ENCODE peak calls at places on chromosomes 2 and 18, in eight cellular contexts. C is body of pancreas; E is HTR-8/SVneo; G is NCI-H1105; P is NCI-H524; O is CD8-positive, alpha-beta memory T cell; F is stomach; W is AG09319. R is an unnamed sample.

GRCh38 chr2:63301481-63301880 is 250.9 kb downstream of the OTX1 start:
- DNase-seq in C (no peak), E (no peak), G (no peak), P (no peak), O (no peak), F (no peak), W (no peak), R (no peak)

GRCh38 chr2:47187124-47187523 is 32.0 kb upstream of the STPG4 start:
- DNase-seq in C (no peak), E (no peak), G (no peak), P (peak), O (no peak), F (no peak), W (no peak), R (no peak)

GRCh38 chr2:148914463-148914862 is 39.4 kb downstream of the KIF5C start:
- DNase-seq in C (no peak), E (no peak), G (peak), P (no peak), O (no peak), F (no peak), W (no peak), R (no peak)

GRCh38 chr2:221402072-221402471 is 170.0 kb downstream of the EPHA4 start:
- DNase-seq in C (no peak), E (peak), G (no peak), P (no peak), O (no peak), F (no peak), W (no peak), R (no peak)

GRCh38 chr18:35513181-35513932 is 15.6 kb upstream of the INO80C start:
- DNase-seq in C (peak), E (no peak), G (no peak), P (no peak), O (no peak), F (no peak), W (no peak), R (no peak)

GRCh38 chr2:218569661-218570500 is 1.2 kb downstream of the CNOT9 start:
- DNase-seq in C (peak), E (peak), G (no peak), P (no peak), O (no peak), F (peak), W (no peak), R (peak)

GRCh38 chr2:16973586-16974274 is 308.1 kb upstream of the CYRIA start:
- DNase-seq in C (no peak), E (no peak), G (no peak), P (no peak), O (no peak), F (no peak), W (no peak), R (no peak)

GRCh38 chr2:56757884-56758545 is 574.2 kb downstream of the CCDC85A start:
- DNase-seq in C (no peak), E (no peak), G (peak), P (no peak), O (no peak), F (no peak), W (no peak), R (no peak)

GRCh38 chr18:11154369-11154982 is 5.1 kb upstream of the PIEZO2 start:
- DNase-seq in C (no peak), E (peak), G (peak), P (peak), O (no peak), F (no peak), W (peak), R (peak)

GRCh38 chr18:75132931-75133525 is 75.9 kb downstream of the PTGR3 start:
- DNase-seq in C (no peak), E (no peak), G (no peak), P (no peak), O (no peak), F (no peak), W (no peak), R (no peak)

GRCh38 chr2:172293952-172294351 is 133.4 kb upstream of the ITGA6 start:
- DNase-seq in C (peak), E (no peak), G (peak), P (no peak), O (no peak), F (peak), W (peak), R (no peak)

GRCh38 chr2:234587341-234588053 is 90.6 kb upstream of the ARL4C start:
- DNase-seq in C (no peak), E (peak), G (no peak), P (no peak), O (no peak), F (no peak), W (no peak), R (no peak)

GRCh38 chr2:119049968-119050657 is 108.1 kb downstream of the MARCO start:
- DNase-seq in C (no peak), E (no peak), G (no peak), P (peak), O (no peak), F (no peak), W (no peak), R (no peak)

GRCh38 chr2:239276813-239277193 is 124.0 kb downstream of the HDAC4 start:
- DNase-seq in C (no peak), E (no peak), G (no peak), P (no peak), O (no peak), F (peak), W (no peak), R (no peak)

GRCh38 chr2:43525506-43525905 is 70.3 kb downstream of the THADA start:
- DNase-seq in C (no peak), E (no peak), G (no peak), P (no peak), O (no peak), F (no peak), W (no peak), R (no peak)

GRCh38 chr2:6524678-6525367 is 340.9 kb downstream of the CMPK2 start:
- DNase-seq in C (no peak), E (no peak), G (no peak), P (peak), O (no peak), F (no peak), W (no peak), R (no peak)

GRCh38 chr2:26292646-26293045 is 47.9 kb downstream of the HADHB start:
- DNase-seq in C (no peak), E (peak), G (no peak), P (no peak), O (no peak), F (no peak), W (no peak), R (no peak)

GRCh38 chr18:30016179-30016578 is 1026.4 kb downstream of the DSC3 start:
- DNase-seq in C (no peak), E (peak), G (no peak), P (no peak), O (no peak), F (no peak), W (no peak), R (no peak)

GRCh38 chr2:152611458-152612231 is 105.6 kb downstream of the PRPF40A start:
- DNase-seq in C (peak), E (peak), G (no peak), P (no peak), O (no peak), F (no peak), W (peak), R (no peak)

GRCh38 chr2:89833780-89834117 is 1142.3 kb downstream of the RPIA start:
- DNase-seq in C (no peak), E (no peak), G (no peak), P (no peak), O (no peak), F (no peak), W (no peak), R (no peak)

GRCh38 chr2:71605781-71606241 is 152.4 kb downstream of the DYSF start:
- DNase-seq in C (peak), E (no peak), G (no peak), P (no peak), O (peak), F (peak), W (no peak), R (no peak)

GRCh38 chr18:29430416-29430815 is 1253.5 kb upstream of the CDH2 start:
- DNase-seq in C (no peak), E (no peak), G (no peak), P (no peak), O (no peak), F (no peak), W (no peak), R (no peak)

GRCh38 chr2:233061591-233062446 is 1.7 kb downstream of the INPP5D start:
- DNase-seq in C (peak), E (no peak), G (no peak), P (no peak), O (no peak), F (peak), W (no peak), R (no peak)

GRCh38 chr2:120454993-120455789 is 109.3 kb downstream of the INHBB start:
- DNase-seq in C (no peak), E (no peak), G (no peak), P (no peak), O (peak), F (no peak), W (no peak), R (no peak)

GRCh38 chr2:210027608-210028007 is 25.2 kb downstream of the RPE start:
- DNase-seq in C (no peak), E (no peak), G (no peak), P (no peak), O (no peak), F (no peak), W (no peak), R (no peak)

GRCh38 chr2:11157731-11158130 is 2.5 kb downstream of the SLC66A3 start:
- DNase-seq in C (peak), E (no peak), G (no peak), P (no peak), O (no peak), F (no peak), W (no peak), R (no peak)

GRCh38 chr2:162475661-162476060 is 131.7 kb downstream of the GCA start:
- DNase-seq in C (peak), E (no peak), G (peak), P (peak), O (no peak), F (no peak), W (no peak), R (no peak)

GRCh38 chr2:4690913-4691312 is 987.5 kb downstream of the DCDC2C start:
- DNase-seq in C (no peak), E (no peak), G (no peak), P (no peak), O (no peak), F (no peak), W (no peak), R (no peak)

R was measured in NCI-H460.